ENCODE peak calls at places on chromosomes 4 and X, in nine cellular contexts. One of them, this sample, is unnamed.

GRCh38 chrX:70434352-70434866 is 10.2 kb upstream of the DLG3 start:
- DNase-seq in ascending aorta: peak; percentile 93
- DNase-seq in suprapubic skin: peak; percentile 89
- DNase-seq in dorsolateral prefrontal cortex: peak; percentile 88
- DNase-seq in RWPE2: peak; percentile 89
- DNase-seq in IMR-90: peak; percentile 71
- DNase-seq in neural progenitor cell: peak; percentile 92
- DNase-seq in WERI-Rb-1: peak; percentile 89
- DNase-seq in PC-3: peak; percentile 89
- DNase-seq in this sample: peak; percentile 90

GRCh38 chr4:113878718-113879117 is 100.7 kb downstream of the ARSJ start:
- DNase-seq in WERI-Rb-1: peak; percentile 49
- DNase-seq in suprapubic skin: no peak
- DNase-seq in dorsolateral prefrontal cortex: no peak
- DNase-seq in RWPE2: no peak
- DNase-seq in IMR-90: peak; percentile 57
- DNase-seq in PC-3: peak; percentile 15
- DNase-seq in ascending aorta: no peak
- DNase-seq in neural progenitor cell: peak; percentile 83
- DNase-seq in this sample: no peak

GRCh38 chr4:6228158-6229067 is 28.1 kb upstream of the JAKMIP1 start:
- DNase-seq in RWPE2: no peak
- DNase-seq in WERI-Rb-1: peak; percentile 5
- DNase-seq in ascending aorta: peak; percentile 33
- DNase-seq in neural progenitor cell: no peak
- DNase-seq in suprapubic skin: no peak
- DNase-seq in dorsolateral prefrontal cortex: peak; percentile 13
- DNase-seq in IMR-90: no peak
- DNase-seq in PC-3: no peak
- DNase-seq in this sample: no peak

GRCh38 chrX:135572436-135572835 is 52.0 kb downstream of the INTS6L start:
- DNase-seq in ascending aorta: no peak
- DNase-seq in IMR-90: peak; percentile 1
- DNase-seq in dorsolateral prefrontal cortex: no peak
- DNase-seq in RWPE2: no peak
- DNase-seq in suprapubic skin: no peak
- DNase-seq in WERI-Rb-1: no peak
- DNase-seq in neural progenitor cell: no peak
- DNase-seq in PC-3: no peak
- DNase-seq in this sample: no peak

GRCh38 chr4:95358320-95358889 is 190.4 kb downstream of the UNC5C start:
- DNase-seq in dorsolateral prefrontal cortex: no peak
- DNase-seq in neural progenitor cell: no peak
- DNase-seq in WERI-Rb-1: no peak
- DNase-seq in PC-3: no peak
- DNase-seq in suprapubic skin: no peak
- DNase-seq in ascending aorta: no peak
- DNase-seq in RWPE2: no peak
- DNase-seq in IMR-90: no peak
- DNase-seq in this sample: no peak

GRCh38 chr4:176981551-176981950 is 188.8 kb upstream of the VEGFC start:
- DNase-seq in IMR-90: peak; percentile 72
- DNase-seq in suprapubic skin: no peak
- DNase-seq in dorsolateral prefrontal cortex: no peak
- DNase-seq in RWPE2: no peak
- DNase-seq in PC-3: no peak
- DNase-seq in WERI-Rb-1: no peak
- DNase-seq in ascending aorta: no peak
- DNase-seq in neural progenitor cell: no peak
- DNase-seq in this sample: no peak

GRCh38 chr4:1711906-1712215 is 258 bp downstream of the SLBP start:
- DNase-seq in suprapubic skin: no peak
- DNase-seq in dorsolateral prefrontal cortex: no peak
- DNase-seq in ascending aorta: no peak
- DNase-seq in PC-3: peak; percentile 4
- DNase-seq in neural progenitor cell: no peak
- DNase-seq in IMR-90: peak; percentile 18
- DNase-seq in WERI-Rb-1: no peak
- DNase-seq in RWPE2: no peak
- DNase-seq in this sample: no peak

GRCh38 chr4:3040447-3041191 is 33.7 kb downstream of the HTT-AS start:
- DNase-seq in PC-3: no peak
- DNase-seq in suprapubic skin: no peak
- DNase-seq in dorsolateral prefrontal cortex: no peak
- DNase-seq in WERI-Rb-1: no peak
- DNase-seq in neural progenitor cell: no peak
- DNase-seq in ascending aorta: peak; percentile 58
- DNase-seq in RWPE2: no peak
- DNase-seq in IMR-90: no peak
- DNase-seq in this sample: no peak

GRCh38 chr4:37953620-37954325 is 6.4 kb upstream of the PTTG2 start:
- DNase-seq in neural progenitor cell: no peak
- DNase-seq in WERI-Rb-1: no peak
- DNase-seq in IMR-90: peak; percentile 64
- DNase-seq in RWPE2: no peak
- DNase-seq in ascending aorta: no peak
- DNase-seq in suprapubic skin: no peak
- DNase-seq in dorsolateral prefrontal cortex: no peak
- DNase-seq in PC-3: peak; percentile 20
- DNase-seq in this sample: no peak

GRCh38 chrX:113157496-113157895 is 316.9 kb upstream of the AMOT start:
- DNase-seq in WERI-Rb-1: peak; percentile 30
- DNase-seq in IMR-90: no peak
- DNase-seq in dorsolateral prefrontal cortex: no peak
- DNase-seq in ascending aorta: no peak
- DNase-seq in RWPE2: no peak
- DNase-seq in PC-3: no peak
- DNase-seq in suprapubic skin: no peak
- DNase-seq in neural progenitor cell: no peak
- DNase-seq in this sample: no peak

GRCh38 chrX:38514014-38514854 is 47.1 kb upstream of the TSPAN7 start:
- DNase-seq in RWPE2: no peak
- DNase-seq in IMR-90: no peak
- DNase-seq in ascending aorta: no peak
- DNase-seq in suprapubic skin: no peak
- DNase-seq in neural progenitor cell: no peak
- DNase-seq in WERI-Rb-1: no peak
- DNase-seq in PC-3: no peak
- DNase-seq in dorsolateral prefrontal cortex: no peak
- DNase-seq in this sample: no peak

GRCh38 chrX:47623540-47624027 is 3.9 kb upstream of the SYN1 start:
- DNase-seq in PC-3: no peak
- DNase-seq in IMR-90: peak; percentile 76
- DNase-seq in neural progenitor cell: peak; percentile 90
- DNase-seq in WERI-Rb-1: no peak
- DNase-seq in dorsolateral prefrontal cortex: peak; percentile 84
- DNase-seq in RWPE2: peak; percentile 57
- DNase-seq in suprapubic skin: peak; percentile 59
- DNase-seq in ascending aorta: peak; percentile 61
- DNase-seq in this sample: peak; percentile 56

GRCh38 chr4:113248320-113248719 is 198.9 kb downstream of the ANK2 start:
- DNase-seq in IMR-90: no peak
- DNase-seq in suprapubic skin: no peak
- DNase-seq in ascending aorta: no peak
- DNase-seq in dorsolateral prefrontal cortex: no peak
- DNase-seq in RWPE2: no peak
- DNase-seq in neural progenitor cell: peak; percentile 48
- DNase-seq in WERI-Rb-1: peak; percentile 70
- DNase-seq in PC-3: no peak
- DNase-seq in this sample: no peak

GRCh38 chr4:42643685-42644084 is 13.2 kb downstream of the ATP8A1 start:
- DNase-seq in PC-3: no peak
- DNase-seq in ascending aorta: no peak
- DNase-seq in IMR-90: no peak
- DNase-seq in WERI-Rb-1: no peak
- DNase-seq in RWPE2: no peak
- DNase-seq in neural progenitor cell: no peak
- DNase-seq in dorsolateral prefrontal cortex: no peak
- DNase-seq in suprapubic skin: no peak
- DNase-seq in this sample: no peak

GRCh38 chr4:165207016-165207430 is 338 bp upstream of the KLHL2 start:
- DNase-seq in dorsolateral prefrontal cortex: no peak
- DNase-seq in WERI-Rb-1: peak; percentile 50
- DNase-seq in PC-3: peak; percentile 16
- DNase-seq in RWPE2: no peak
- DNase-seq in neural progenitor cell: peak; percentile 37
- DNase-seq in IMR-90: peak; percentile 31
- DNase-seq in ascending aorta: peak; percentile 63
- DNase-seq in suprapubic skin: peak; percentile 79
- DNase-seq in this sample: no peak

GRCh38 chr4:165208741-165209388 is 1.5 kb downstream of the KLHL2 start:
- DNase-seq in suprapubic skin: no peak
- DNase-seq in WERI-Rb-1: no peak
- DNase-seq in IMR-90: no peak
- DNase-seq in dorsolateral prefrontal cortex: no peak
- DNase-seq in RWPE2: no peak
- DNase-seq in PC-3: peak; percentile 29
- DNase-seq in ascending aorta: no peak
- DNase-seq in neural progenitor cell: no peak
- DNase-seq in this sample: no peak

GRCh38 chr4:165209796-165210195 is 2.4 kb downstream of the KLHL2 start:
- DNase-seq in neural progenitor cell: no peak
- DNase-seq in RWPE2: no peak
- DNase-seq in IMR-90: no peak
- DNase-seq in dorsolateral prefrontal cortex: no peak
- DNase-seq in suprapubic skin: no peak
- DNase-seq in WERI-Rb-1: no peak
- DNase-seq in PC-3: peak; percentile 2
- DNase-seq in ascending aorta: no peak
- DNase-seq in this sample: no peak

GRCh38 chr4:165208322-165208652 is 926 bp downstream of the KLHL2 start:
- DNase-seq in dorsolateral prefrontal cortex: no peak
- DNase-seq in PC-3: no peak
- DNase-seq in RWPE2: no peak
- DNase-seq in WERI-Rb-1: no peak
- DNase-seq in neural progenitor cell: no peak
- DNase-seq in IMR-90: no peak
- DNase-seq in suprapubic skin: no peak
- DNase-seq in ascending aorta: no peak
- DNase-seq in this sample: no peak

GRCh38 chr4:165207431-165208321 is at the start of gene KLHL2:
- DNase-seq in ascending aorta: peak; percentile 86
- DNase-seq in suprapubic skin: peak; percentile 66
- DNase-seq in neural progenitor cell: peak; percentile 90
- DNase-seq in dorsolateral prefrontal cortex: peak; percentile 74
- DNase-seq in RWPE2: peak; percentile 68
- DNase-seq in IMR-90: peak; percentile 74
- DNase-seq in WERI-Rb-1: peak; percentile 86
- DNase-seq in PC-3: peak; percentile 65
- DNase-seq in this sample: peak; percentile 97
- H3K27ac ChIP-seq in ascending aorta: peak within 1 kb of the TSS; percentile 85
- H3K27ac ChIP-seq in suprapubic skin: peak within 1 kb of the TSS; percentile 89
- H3K27ac ChIP-seq in neural progenitor cell: no peak within 1 kb of the TSS
- H3K27ac ChIP-seq in dorsolateral prefrontal cortex: peak within 1 kb of the TSS; percentile 95
- H3K27ac ChIP-seq in RWPE2: peak within 1 kb of the TSS; percentile 62
- H3K27ac ChIP-seq in IMR-90: peak within 1 kb of the TSS; percentile 3
- H3K27ac ChIP-seq in WERI-Rb-1: peak within 1 kb of the TSS; percentile 57
- H3K27ac ChIP-seq in PC-3: no peak within 1 kb of the TSS
- H3K27ac ChIP-seq in this sample: peak within 1 kb of the TSS; percentile 96

DNA sequence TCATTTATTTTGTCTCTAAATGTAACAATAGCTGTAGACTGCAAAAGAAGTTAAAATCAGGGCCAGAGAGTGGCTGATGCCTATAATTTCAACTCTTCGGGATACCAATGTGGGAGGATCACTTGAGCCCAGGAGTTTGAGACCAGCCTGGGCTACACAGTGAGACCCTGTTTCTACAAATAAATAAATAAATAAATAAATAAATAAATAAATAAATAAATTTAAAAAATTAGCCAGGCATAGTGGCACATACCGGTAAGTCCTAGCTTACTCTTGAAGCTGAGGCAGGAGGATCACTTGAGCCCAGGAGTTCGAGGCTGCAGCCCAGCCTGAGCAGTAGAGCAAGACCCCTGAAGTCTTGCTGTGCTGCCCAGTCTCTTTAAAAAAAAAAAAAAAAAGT is 79.1 kb downstream of the WWC2 start:
- DNase-seq in IMR-90: no peak
- DNase-seq in RWPE2: no peak
- DNase-seq in suprapubic skin: no peak
- DNase-seq in dorsolateral prefrontal cortex: no peak
- DNase-seq in ascending aorta: no peak
- DNase-seq in neural progenitor cell: no peak
- DNase-seq in WERI-Rb-1: no peak
- DNase-seq in PC-3: no peak
- DNase-seq in this sample: no peak
- H3K4me3 ChIP-seq in IMR-90: no peak overlapping the region
- H3K4me3 ChIP-seq in RWPE2: no peak overlapping the region
- H3K4me3 ChIP-seq in suprapubic skin: no peak overlapping the region
- H3K4me3 ChIP-seq in dorsolateral prefrontal cortex: no peak overlapping the region
- H3K4me3 ChIP-seq in ascending aorta: no peak overlapping the region
- H3K4me3 ChIP-seq in neural progenitor cell: no peak overlapping the region
- H3K4me3 ChIP-seq in WERI-Rb-1: no peak overlapping the region
- H3K4me3 ChIP-seq in PC-3: no peak overlapping the region
- H3K4me3 ChIP-seq in this sample: no peak overlapping the region

GRCh38 chrX:49174723-49175122 is 3.0 kb downstream of the PLP2 start:
- DNase-seq in neural progenitor cell: no peak
- DNase-seq in WERI-Rb-1: no peak
- DNase-seq in ascending aorta: no peak
- DNase-seq in IMR-90: no peak
- DNase-seq in RWPE2: no peak
- DNase-seq in suprapubic skin: no peak
- DNase-seq in dorsolateral prefrontal cortex: no peak
- DNase-seq in PC-3: no peak
- DNase-seq in this sample: no peak

GRCh38 chrX:49176421-49177326 is 5.0 kb downstream of the PLP2 start:
- DNase-seq in suprapubic skin: peak; percentile 68
- DNase-seq in PC-3: no peak
- DNase-seq in IMR-90: no peak
- DNase-seq in WERI-Rb-1: peak; percentile 67
- DNase-seq in RWPE2: no peak
- DNase-seq in neural progenitor cell: no peak
- DNase-seq in dorsolateral prefrontal cortex: no peak
- DNase-seq in ascending aorta: no peak
- DNase-seq in this sample: no peak

GRCh38 chrX:49177338-49177833 is 5.7 kb downstream of the PLP2 start:
- DNase-seq in neural progenitor cell: no peak
- DNase-seq in IMR-90: no peak
- DNase-seq in PC-3: no peak
- DNase-seq in ascending aorta: no peak
- DNase-seq in suprapubic skin: no peak
- DNase-seq in WERI-Rb-1: peak; percentile 45
- DNase-seq in RWPE2: no peak
- DNase-seq in dorsolateral prefrontal cortex: no peak
- DNase-seq in this sample: no peak

GRCh38 chrX:49175435-49175834 is 3.7 kb downstream of the PLP2 start:
- DNase-seq in RWPE2: no peak
- DNase-seq in dorsolateral prefrontal cortex: no peak
- DNase-seq in ascending aorta: no peak
- DNase-seq in WERI-Rb-1: no peak
- DNase-seq in IMR-90: no peak
- DNase-seq in suprapubic skin: peak; percentile 58
- DNase-seq in PC-3: no peak
- DNase-seq in neural progenitor cell: no peak
- DNase-seq in this sample: no peak

GRCh38 chrX:49175875-49176274 is 4.2 kb downstream of the PLP2 start:
- DNase-seq in RWPE2: no peak
- DNase-seq in IMR-90: no peak
- DNase-seq in WERI-Rb-1: no peak
- DNase-seq in neural progenitor cell: no peak
- DNase-seq in ascending aorta: no peak
- DNase-seq in PC-3: no peak
- DNase-seq in dorsolateral prefrontal cortex: no peak
- DNase-seq in suprapubic skin: no peak
- DNase-seq in this sample: no peak
- TF ChIP-seq CTCF in RWPE2: no peak
- TF ChIP-seq CTCF in IMR-90: no peak
- TF ChIP-seq CTCF in WERI-Rb-1: no peak
- TF ChIP-seq CTCF in neural progenitor cell: no peak
- TF ChIP-seq CTCF in ascending aorta: no peak
- TF ChIP-seq CTCF in PC-3: no peak
- TF ChIP-seq CTCF in dorsolateral prefrontal cortex: no peak
- TF ChIP-seq CTCF in suprapubic skin: no peak
- TF ChIP-seq CTCF in this sample: no peak

GRCh38 chr4:76607846-76608245 is 172.8 kb downstream of the SHROOM3 start:
- DNase-seq in RWPE2: no peak
- DNase-seq in IMR-90: no peak
- DNase-seq in ascending aorta: no peak
- DNase-seq in suprapubic skin: no peak
- DNase-seq in neural progenitor cell: no peak
- DNase-seq in WERI-Rb-1: no peak
- DNase-seq in PC-3: no peak
- DNase-seq in dorsolateral prefrontal cortex: no peak
- DNase-seq in this sample: no peak
- H3K27ac ChIP-seq in RWPE2: no peak overlapping the region
- H3K27ac ChIP-seq in IMR-90: no peak overlapping the region
- H3K27ac ChIP-seq in ascending aorta: peak overlapping the region; percentile 73
- H3K27ac ChIP-seq in suprapubic skin: no peak overlapping the region
- H3K27ac ChIP-seq in neural progenitor cell: peak overlapping the region; percentile 84
- H3K27ac ChIP-seq in WERI-Rb-1: no peak overlapping the region
- H3K27ac ChIP-seq in PC-3: no peak overlapping the region
- H3K27ac ChIP-seq in dorsolateral prefrontal cortex: no peak overlapping the region
- H3K27ac ChIP-seq in this sample: no peak overlapping the region

This sample was measured in left lung.